ENCODE peak calls at places on chromosomes 6 and 20, in ten cellular contexts. D is lower lobe of right lung; J is hepatic stellate cell; V is NCI-H1417; L is activated CD4-positive, alpha-beta T cell treated with anti-CD3 and anti-CD28 coated beads, Interleukin-2, amount 10 ng/mL, durations not matched to agents 7 days and 5 days; Q is stomach; P is GM13977; E is IMR-90; F is stimulated activated CD8-positive, alpha-beta memory T cell treated with anti-CD3 and anti-CD28 coated beads, Interleukin-15, amount 100 ng/mL, for 24 hours; Z is EH. Y is an unnamed sample.

GRCh38 chr6:21748343-21749063 is 155.0 kb downstream of the SOX4 start:
- DNase-seq in D (no peak), J (no peak), V (peak; percentile 59), L (no peak), Q (no peak), P (no peak), E (peak; percentile 61), F (no peak), Z (peak; percentile 34), Y (no peak)

GRCh38 chr6:2502998-2503674 is 247.6 kb downstream of the MYLK4 start:
- DNase-seq in D (no peak), J (no peak), V (no peak), L (no peak), Q (no peak), P (no peak), E (no peak), F (no peak), Z (no peak), Y (no peak)

GRCh38 chr6:7421066-7421465 is 31.5 kb downstream of the RIOK1 start:
- DNase-seq in D (no peak), J (no peak), V (no peak), L (no peak), Q (no peak), P (no peak), E (no peak), F (no peak), Z (no peak), Y (no peak)

GRCh38 chr20:56323656-56324055 is 35.1 kb upstream of the FAM210B start:
- DNase-seq in D (no peak), J (no peak), V (no peak), L (no peak), Q (no peak), P (no peak), E (no peak), F (no peak), Z (no peak), Y (no peak)

GRCh38 chr6:38396209-38396608 is 243.5 kb downstream of the BTBD9 start:
- DNase-seq in D (no peak), J (no peak), V (no peak), L (no peak), Q (no peak), P (no peak), E (no peak), F (no peak), Z (no peak), Y (no peak)

GRCh38 chr6:112786801-112787200 is 439.7 kb downstream of the RFPL4B start:
- DNase-seq in D (no peak), J (no peak), V (no peak), L (no peak), Q (no peak), P (no peak), E (no peak), F (no peak), Z (peak; percentile 11), Y (no peak)

GRCh38 chr6:166586424-166587156 is at the start of gene RAMACL:
- DNase-seq in D (no peak), J (no peak), V (peak; percentile 13), L (peak; percentile 52), Q (peak; percentile 40), P (peak; percentile 84), E (no peak), F (no peak), Z (no peak), Y (peak; percentile 75)

GRCh38 chr6:165628955-165629354 is 34.1 kb downstream of the PDE10A start:
- DNase-seq in D (no peak), J (no peak), V (no peak), L (no peak), Q (no peak), P (no peak), E (no peak), F (no peak), Z (no peak), Y (no peak)

GRCh38 chr20:56687061-56687460 is 58.0 kb downstream of the TFAP2C start:
- DNase-seq in D (no peak), J (no peak), V (no peak), L (no peak), Q (no peak), P (no peak), E (no peak), F (no peak), Z (no peak), Y (no peak)

GRCh38 chr6:159066479-159066878 is 21.7 kb upstream of the TAGAP start:
- DNase-seq in D (no peak), J (no peak), V (no peak), L (no peak), Q (no peak), P (no peak), E (no peak), F (no peak), Z (no peak), Y (no peak)

GRCh38 chr6:32885698-32886286 is 31.8 kb downstream of the PSMB9 start:
- DNase-seq in D (no peak), J (peak; percentile 35), V (peak; percentile 23), L (no peak), Q (no peak), P (peak; percentile 66), E (peak; percentile 81), F (no peak), Z (peak; percentile 74), Y (peak; percentile 57)

GRCh38 chr6:105095139-105095538 is 84.7 kb downstream of the POPDC3 start:
- DNase-seq in D (no peak), J (no peak), V (no peak), L (no peak), Q (no peak), P (no peak), E (no peak), F (no peak), Z (no peak), Y (no peak)

GRCh38 chr6:36694616-36695015 is 3.0 kb upstream of the RAB44 start:
- DNase-seq in D (no peak), J (no peak), V (no peak), L (no peak), Q (no peak), P (no peak), E (no peak), F (no peak), Z (no peak), Y (no peak)

GRCh38 chr6:72328775-72329174 is 293.1 kb upstream of the KCNQ5 start:
- DNase-seq in D (no peak), J (no peak), V (no peak), L (no peak), Q (no peak), P (no peak), E (no peak), F (no peak), Z (no peak), Y (no peak)

GRCh38 chr6:150004101-150004782 is 21.1 kb downstream of the RAET1L start:
- DNase-seq in D (no peak), J (no peak), V (no peak), L (peak; percentile 60), Q (no peak), P (peak; percentile 77), E (no peak), F (no peak), Z (no peak), Y (peak; percentile 39)

GRCh38 chr6:122868137-122868536 is 79.1 kb downstream of the SMPDL3A start:
- DNase-seq in D (no peak), J (no peak), V (no peak), L (no peak), Q (no peak), P (no peak), E (no peak), F (no peak), Z (no peak), Y (no peak)

GRCh38 chr6:73579851-73580246 is 59.0 kb upstream of the EEF1A1 start:
- DNase-seq in D (no peak), J (peak; percentile 59), V (no peak), L (no peak), Q (peak; percentile 32), P (no peak), E (peak; percentile 91), F (no peak), Z (peak; percentile 94), Y (no peak)

GRCh38 chr6:12129523-12129922 is 117.4 kb downstream of the HIVEP1 start:
- DNase-seq in D (no peak), J (no peak), V (no peak), L (no peak), Q (no peak), P (no peak), E (no peak), F (no peak), Z (no peak), Y (no peak)